ENCODE peak calls at places on chromosomes 6 and 20, in eight cellular contexts. G is endothelial cell of umbilical vein, U is A549, W is breast epithelium, O is fibroblast of mammary gland, L is astrocyte of the spinal cord, Z is stomach, R is transverse colon. F is an unnamed sample.

GRCh38 chr6:170289108-170289931 is 1.6 kb downstream of the DLL1 start:
- DNase-seq in G (no peak), U (no peak), W (no peak), O (no peak), L (no peak), Z (no peak), R (no peak), F (no peak)

GRCh38 chr6:118789419-118789818 is 104.5 kb upstream of the ASF1A start:
- DNase-seq in G (no peak), U (no peak), W (no peak), O (no peak), L (no peak), Z (no peak), R (no peak), F (no peak)

GRCh38 chr20:41619360-41620115 is 1.4 kb upstream of the CHD6 start:
- DNase-seq in G (no peak), U (no peak), W (no peak), O (peak), L (peak), Z (no peak), R (no peak), F (no peak)

GRCh38 chr6:44225579-44226325 is 2.4 kb downstream of the SLC29A1 start:
- DNase-seq in G (no peak), U (no peak), W (no peak), O (no peak), L (no peak), Z (no peak), R (no peak), F (no peak)

GRCh38 chr6:3318226-3318625 is 59.5 kb downstream of the PSMG4 start:
- DNase-seq in G (no peak), U (no peak), W (no peak), O (no peak), L (no peak), Z (peak), R (no peak), F (no peak)

GRCh38 chr20:20549267-20549612 is 163.2 kb downstream of the RALGAPA2 start:
- DNase-seq in G (no peak), U (no peak), W (no peak), O (peak), L (no peak), Z (peak), R (no peak), F (no peak)

GRCh38 chr6:156102129-156102528 is 646.5 kb upstream of the NOX3 start:
- DNase-seq in G (peak), U (peak), W (no peak), O (no peak), L (no peak), Z (no peak), R (peak), F (no peak)

GRCh38 chr20:37992802-37993538 is 40.3 kb downstream of the TTI1 start:
- DNase-seq in G (peak), U (peak), W (no peak), O (peak), L (peak), Z (no peak), R (peak), F (peak)

GRCh38 chr6:3228046-3228671 is 706 bp upstream of the TUBB2B start:
- DNase-seq in G (no peak), U (no peak), W (no peak), O (no peak), L (no peak), Z (no peak), R (no peak), F (no peak)

GRCh38 chr6:121771937-121772717 is 336.7 kb downstream of the GJA1 start:
- DNase-seq in G (no peak), U (no peak), W (no peak), O (no peak), L (no peak), Z (no peak), R (no peak), F (no peak)

GRCh38 chr6:90701146-90701781 is 114.4 kb upstream of the MAP3K7 start:
- DNase-seq in G (no peak), U (peak), W (no peak), O (no peak), L (no peak), Z (no peak), R (no peak), F (no peak)

GRCh38 chr6:139877828-139878405 is 503.5 kb upstream of the CITED2 start:
- DNase-seq in G (no peak), U (no peak), W (no peak), O (no peak), L (no peak), Z (no peak), R (no peak), F (peak)

GRCh38 chr6:83307849-83308248 is 114.7 kb downstream of the RWDD2A start:
- DNase-seq in G (no peak), U (no peak), W (no peak), O (no peak), L (no peak), Z (no peak), R (no peak), F (no peak)

GRCh38 chr6:3551716-3552511 is 95.1 kb upstream of the SLC22A23 start:
- DNase-seq in G (no peak), U (no peak), W (no peak), O (no peak), L (no peak), Z (no peak), R (no peak), F (no peak)

GRCh38 chr6:108996208-108996607 is 98.4 kb downstream of the SESN1 start:
- DNase-seq in G (no peak), U (no peak), W (no peak), O (no peak), L (no peak), Z (no peak), R (no peak), F (no peak)

GRCh38 chr6:66662196-66662595 is 955.2 kb upstream of the EYS start:
- DNase-seq in G (no peak), U (peak), W (no peak), O (peak), L (peak), Z (no peak), R (no peak), F (no peak)

GRCh38 chr20:62758226-62758912 is 37.9 kb upstream of the MRGBP start:
- DNase-seq in G (no peak), U (no peak), W (no peak), O (no peak), L (no peak), Z (no peak), R (no peak), F (peak)

GRCh38 chr20:24468401-24469115 is 871 bp upstream of the SYNDIG1 start:
- DNase-seq in G (no peak), U (no peak), W (no peak), O (no peak), L (no peak), Z (no peak), R (no peak), F (no peak)

GRCh38 chr6:104828478-104828877 is 31.2 kb downstream of the HACE1 start:
- DNase-seq in G (no peak), U (no peak), W (no peak), O (no peak), L (no peak), Z (no peak), R (no peak), F (no peak)

GRCh38 chr6:116111552-116112528 is 11.2 kb downstream of the NT5DC1 start:
- DNase-seq in G (peak), U (peak), W (no peak), O (peak), L (peak), Z (peak), R (peak), F (no peak)

GRCh38 chr20:33667245-33668086 is 723 bp downstream of the ACTL10 start:
- DNase-seq in G (peak), U (no peak), W (peak), O (peak), L (no peak), Z (peak), R (peak), F (no peak)

GRCh38 chr6:56693246-56693607 is 50.5 kb upstream of the DST start:
- DNase-seq in G (no peak), U (peak), W (peak), O (peak), L (peak), Z (peak), R (peak), F (no peak)

GRCh38 chr6:118295336-118295735 is 252.8 kb upstream of the PLN start:
- DNase-seq in G (no peak), U (no peak), W (no peak), O (no peak), L (no peak), Z (no peak), R (no peak), F (no peak)

GRCh38 chr6:33771342-33772113 is 17.4 kb downstream of the LEMD2 start:
- DNase-seq in G (peak), U (peak), W (no peak), O (peak), L (peak), Z (peak), R (peak), F (peak)

GRCh38 chr6:136945626-136946235 is 23.6 kb downstream of the SLC35D3 start:
- DNase-seq in G (no peak), U (no peak), W (no peak), O (no peak), L (no peak), Z (no peak), R (no peak), F (no peak)

GRCh38 chr6:48032156-48032555 is 78.8 kb downstream of the PTCHD4 start:
- DNase-seq in G (peak), U (peak), W (no peak), O (peak), L (peak), Z (no peak), R (no peak), F (no peak)

GRCh38 chr6:110856296-110856695 is 18.3 kb upstream of the AMD1 start:
- DNase-seq in G (no peak), U (no peak), W (no peak), O (peak), L (no peak), Z (no peak), R (no peak), F (no peak)

GRCh38 chr6:219641-220198 is 72.6 kb upstream of the DUSP22 start:
- DNase-seq in G (no peak), U (no peak), W (no peak), O (peak), L (peak), Z (peak), R (peak), F (peak)

GRCh38 chr20:15831201-15831600 is 742.0 kb downstream of the KIF16B start:
- DNase-seq in G (no peak), U (no peak), W (no peak), O (no peak), L (no peak), Z (no peak), R (no peak), F (no peak)

DNA sequence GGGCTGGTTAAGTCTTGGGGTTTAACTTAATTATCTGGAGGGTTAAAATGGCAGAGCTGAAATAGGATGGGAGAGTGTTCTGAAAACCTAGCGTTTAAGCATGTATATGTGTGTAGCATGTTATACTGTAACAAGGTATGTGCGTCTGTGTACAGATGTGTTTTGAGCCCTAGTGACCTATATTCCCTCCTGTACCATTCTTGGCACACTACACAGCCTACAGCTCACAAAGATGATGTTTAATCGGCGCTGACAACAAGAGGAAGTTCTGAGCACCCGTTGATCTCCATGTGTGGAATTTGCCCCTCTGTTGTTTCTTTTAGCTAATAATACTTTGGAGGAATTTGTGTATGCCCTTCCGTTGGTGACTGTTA is 1.4 kb downstream of the CARMIL1 start:
- DNase-seq in G (peak), U (peak), W (no peak), O (no peak), L (no peak), Z (no peak), R (no peak), F (no peak)
- H3K4me3 ChIP-seq in G (peak), U (peak), W (peak), O (peak), L (no peak), Z (peak), R (peak), F (peak)

DNA sequence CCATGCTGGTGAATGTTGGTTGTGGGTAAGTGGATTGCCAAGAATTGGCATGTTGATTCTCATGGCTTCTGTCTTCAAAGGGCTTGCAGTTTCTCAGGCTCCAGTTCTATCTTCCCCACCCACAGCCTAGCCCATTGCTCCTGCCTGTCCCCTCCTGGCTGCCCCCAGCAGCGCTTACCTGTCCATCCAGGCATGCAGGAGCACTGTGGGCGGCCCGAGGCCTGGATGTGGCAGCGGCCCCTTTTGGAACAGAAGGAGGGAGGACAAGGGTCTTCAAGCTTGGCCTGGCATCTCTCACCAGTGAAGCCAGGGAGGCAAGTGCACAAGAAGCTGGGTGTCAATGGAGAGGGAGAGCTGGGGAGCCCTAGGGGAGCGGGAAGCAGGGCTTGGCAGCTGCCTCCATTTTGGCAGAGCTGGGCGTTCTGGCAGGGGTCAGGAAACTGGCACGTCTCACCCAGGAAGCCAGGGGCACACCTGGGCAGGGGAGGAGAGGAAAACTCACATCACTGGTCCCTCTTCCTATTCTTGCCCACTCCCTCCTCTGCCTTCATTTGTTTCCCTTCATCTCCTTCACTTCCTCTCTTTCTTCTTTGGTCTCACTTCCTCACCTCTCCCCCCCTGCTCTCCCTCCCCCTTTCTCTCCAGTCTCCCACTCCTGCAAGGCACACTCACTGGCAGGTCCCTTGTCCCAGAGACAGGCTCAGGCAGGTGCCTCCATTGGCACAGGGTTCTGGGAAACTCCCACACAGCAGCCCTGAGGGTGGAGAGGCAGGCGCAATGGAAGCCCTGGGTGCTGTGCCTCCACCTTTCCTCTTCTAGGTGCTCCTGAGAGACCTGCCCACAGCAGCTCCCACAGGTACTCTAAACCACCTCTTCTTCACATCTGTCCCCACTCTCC is 1.3 kb downstream of the NOTCH4 start:
- DNase-seq in G (no peak), U (no peak), W (no peak), O (no peak), L (no peak), Z (no peak), R (no peak), F (no peak)
- H3K4me3 ChIP-seq in G (peak), U (no peak), W (peak), O (no peak), L (no peak), Z (no peak), R (no peak), F (no peak)

GRCh38 chr20:3680701-3681351 is 984 bp downstream of the ADAM33 start:
- DNase-seq in G (no peak), U (no peak), W (no peak), O (no peak), L (no peak), Z (no peak), R (no peak), F (no peak)

GRCh38 chr20:3679749-3680700 is 1.8 kb downstream of the ADAM33 start:
- DNase-seq in G (no peak), U (no peak), W (no peak), O (peak), L (peak), Z (peak), R (peak), F (no peak)

GRCh38 chr20:3677733-3678132 is 4.1 kb downstream of the ADAM33 start:
- DNase-seq in G (no peak), U (no peak), W (no peak), O (peak), L (peak), Z (no peak), R (peak), F (no peak)

GRCh38 chr20:3678198-3678597 is 3.6 kb downstream of the ADAM33 start:
- DNase-seq in G (no peak), U (no peak), W (no peak), O (no peak), L (no peak), Z (no peak), R (no peak), F (no peak)

DNA sequence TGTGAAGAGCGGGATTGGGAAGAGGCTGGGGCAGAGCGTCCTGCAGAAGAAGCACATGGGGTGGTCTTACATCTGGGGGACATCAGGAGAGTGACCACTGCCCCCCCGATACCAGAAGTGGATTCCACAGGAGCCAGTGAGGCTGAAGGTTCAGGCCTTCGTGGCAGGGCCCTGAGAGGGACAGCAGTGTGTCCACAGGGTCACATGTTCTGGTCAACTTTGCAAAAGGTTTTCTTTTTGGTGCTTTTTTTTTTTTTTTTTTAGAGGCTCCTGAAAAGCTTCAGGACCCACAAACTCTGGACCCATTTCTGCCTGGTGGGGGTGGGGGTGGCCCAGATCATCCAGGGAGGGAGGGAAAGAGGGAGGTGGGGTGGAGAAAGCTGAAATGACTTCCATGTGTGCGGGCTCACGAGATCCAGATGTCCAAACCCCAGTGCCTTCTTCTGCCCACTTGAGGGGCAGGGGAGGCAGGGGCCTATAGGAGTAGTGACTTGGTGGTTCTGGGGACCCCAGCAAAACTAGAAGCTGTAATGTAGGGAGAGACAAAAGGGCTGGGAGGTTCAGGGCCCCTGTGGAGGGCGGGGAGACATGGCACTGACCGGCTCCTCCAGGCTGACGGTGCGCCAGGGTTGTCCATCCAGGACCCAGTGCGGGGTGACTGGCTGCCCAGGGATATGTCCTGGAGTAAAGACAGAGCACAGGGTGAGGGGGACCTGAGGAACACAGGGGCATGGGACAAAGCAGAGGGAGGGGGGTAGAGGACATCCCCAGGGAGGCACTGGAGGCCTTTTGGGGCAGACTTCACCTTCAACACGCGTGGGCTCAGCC is 2.7 kb downstream of the ADAM33 start:
- DNase-seq in G (no peak), U (no peak), W (no peak), O (peak), L (no peak), Z (no peak), R (no peak), F (no peak)
- H3K4me3 ChIP-seq in G (no peak), U (no peak), W (peak), O (peak), L (no peak), Z (no peak), R (no peak), F (no peak)

DNA sequence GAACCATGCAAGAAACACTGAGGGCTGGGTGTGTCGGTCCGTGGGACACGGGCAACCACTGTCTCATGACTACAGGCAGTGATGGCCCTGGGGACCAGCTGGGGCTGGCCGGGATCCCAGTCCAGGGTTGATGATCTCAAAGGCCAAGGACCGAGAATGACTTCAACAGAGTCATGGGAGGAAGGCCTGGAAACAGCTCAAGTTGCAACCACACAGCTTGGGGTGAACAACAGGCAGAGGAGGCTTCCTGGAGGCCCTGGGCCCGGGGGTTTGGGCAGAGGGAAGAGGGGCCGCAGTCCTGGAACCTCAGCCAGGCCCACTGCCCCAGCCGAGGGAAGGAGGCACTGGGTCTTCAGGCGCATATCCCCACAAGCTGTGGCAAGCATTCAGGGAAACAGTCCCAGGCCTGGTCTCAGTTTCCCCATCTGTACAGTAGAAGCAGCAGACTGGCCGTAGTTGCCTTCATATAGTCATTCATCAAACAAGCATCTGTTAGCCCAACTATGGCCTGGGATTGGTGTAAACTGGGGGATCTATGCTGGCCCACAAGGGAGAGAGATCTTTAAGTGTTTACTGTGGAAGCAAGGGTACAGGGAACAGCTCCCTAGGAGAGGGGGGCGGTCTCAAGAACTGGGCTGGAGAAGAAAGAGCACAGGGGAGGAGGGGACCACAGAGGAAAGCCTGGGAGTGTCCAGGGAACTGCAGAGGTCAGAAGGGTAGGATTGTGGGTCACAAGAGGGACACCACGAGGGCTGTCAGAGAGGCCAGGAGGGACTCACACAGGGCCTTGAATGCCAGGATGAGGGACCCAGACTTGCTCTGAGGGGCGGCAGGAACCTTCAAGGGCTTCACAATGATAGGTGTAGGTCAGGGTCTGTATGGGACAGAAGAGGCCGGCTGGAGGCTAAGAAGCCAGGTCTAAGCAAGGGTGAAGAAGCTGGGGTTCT is 2.1 kb downstream of the MYL9 start:
- DNase-seq in G (no peak), U (no peak), W (no peak), O (peak), L (peak), Z (no peak), R (peak), F (no peak)
- H3K4me3 ChIP-seq in G (no peak), U (no peak), W (peak), O (peak), L (peak), Z (peak), R (peak), F (peak)

GRCh38 chr6:41938590-41938989 is 3.0 kb downstream of the CCND3 start:
- DNase-seq in G (no peak), U (no peak), W (no peak), O (no peak), L (no peak), Z (no peak), R (no peak), F (no peak)
- H3K4me3 ChIP-seq in G (no peak), U (peak), W (no peak), O (no peak), L (no peak), Z (no peak), R (no peak), F (peak)

DNA sequence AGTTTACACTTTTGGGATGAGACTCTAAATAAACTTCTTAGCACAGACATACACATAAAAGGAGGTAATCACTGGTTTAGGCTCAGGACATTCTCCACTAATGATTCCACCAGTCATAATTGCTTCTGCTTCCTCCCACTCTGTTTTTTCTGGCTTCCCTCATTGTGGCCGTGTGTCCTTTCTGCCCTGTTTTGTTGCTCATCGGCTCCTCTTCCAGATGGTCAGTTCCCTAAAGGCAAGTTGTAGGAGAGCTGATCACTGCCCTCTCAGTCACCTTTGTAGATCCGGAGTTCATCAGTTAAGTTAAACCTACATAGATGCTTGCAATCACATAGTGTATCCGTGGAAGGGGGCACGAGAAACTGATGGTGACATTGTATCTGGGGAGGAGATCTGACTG is 200.5 kb upstream of the ARG1 start:
- DNase-seq in G (no peak), U (no peak), W (no peak), O (peak), L (peak), Z (no peak), R (no peak), F (no peak)
- H3K4me3 ChIP-seq in G (no peak), U (no peak), W (no peak), O (no peak), L (no peak), Z (no peak), R (no peak), F (no peak)